ENCODE peak calls at places on chromosomes 2 and 18, in nine cellular contexts. N is T47D; I is CD8-positive, alpha-beta memory T cell; D is NCI-H2081; T is activated CD4-positive, alpha-beta memory T cell treated with anti-CD3 and anti-CD28 coated beads for 36 hours; V is ELR; P is dorsolateral prefrontal cortex; H is WTC11; M is Daoy. F is an unnamed sample.
A peak's percentile ranks its signal among the peaks of the same experiment; 100 is the strongest.

GRCh38 chr2:47499621-47500309 is 96.8 kb downstream of the MSH2 start:
- DNase-seq in N (no peak), I (no peak), D (no peak), T (no peak), V (no peak), P (no peak), H (no peak), M (no peak), F (no peak)

GRCh38 chr18:79954791-79955190 is 3.3 kb upstream of the SLC66A2 start:
- DNase-seq in N (no peak), I (no peak), D (no peak), T (no peak), V (no peak), P (peak; percentile 44), H (no peak), M (no peak), F (no peak)

GRCh38 chr2:97758131-97758705 is 44.8 kb downstream of the ZAP70 start:
- DNase-seq in N (no peak), I (no peak), D (no peak), T (no peak), V (no peak), P (no peak), H (no peak), M (no peak), F (no peak)

GRCh38 chr2:231699006-231699405 is 9.3 kb upstream of the PTMA start:
- DNase-seq in N (no peak), I (no peak), D (no peak), T (no peak), V (peak; percentile 47), P (no peak), H (no peak), M (no peak), F (no peak)

GRCh38 chr2:126657146-126657635 is 1.2 kb downstream of the GYPC start:
- DNase-seq in N (peak; percentile 5), I (peak; percentile 30), D (no peak), T (peak; percentile 64), V (peak; percentile 95), P (no peak), H (peak; percentile 27), M (peak; percentile 84), F (no peak)

GRCh38 chr2:159124931-159125467 is 156.6 kb downstream of the TANC1 start:
- DNase-seq in N (no peak), I (no peak), D (no peak), T (no peak), V (no peak), P (no peak), H (no peak), M (peak; percentile 28), F (no peak)

GRCh38 chr2:160295519-160296231 is 95.6 kb upstream of the ITGB6 start:
- DNase-seq in N (no peak), I (no peak), D (no peak), T (no peak), V (no peak), P (no peak), H (no peak), M (no peak), F (no peak)

GRCh38 chr18:62288669-62289016 is 36.5 kb upstream of the TNFRSF11A start:
- DNase-seq in N (no peak), I (no peak), D (no peak), T (no peak), V (no peak), P (no peak), H (no peak), M (no peak), F (no peak)

GRCh38 chr2:7118606-7119503 is 201.6 kb downstream of the RNF144A start:
- DNase-seq in N (peak; percentile 38), I (no peak), D (peak; percentile 52), T (peak; percentile 17), V (peak; percentile 3), P (peak; percentile 45), H (peak; percentile 45), M (no peak), F (peak; percentile 44)

GRCh38 chr2:25411281-25411680 is 69.6 kb upstream of the DNMT3A start:
- DNase-seq in N (no peak), I (no peak), D (no peak), T (no peak), V (no peak), P (no peak), H (no peak), M (no peak), F (no peak)

GRCh38 chr2:158213743-158214142 is 112.1 kb downstream of the UPP2 start:
- DNase-seq in N (no peak), I (no peak), D (no peak), T (no peak), V (no peak), P (no peak), H (no peak), M (no peak), F (no peak)

GRCh38 chr18:24204904-24205303 is 66.0 kb downstream of the CABYR start:
- DNase-seq in N (no peak), I (no peak), D (no peak), T (no peak), V (no peak), P (no peak), H (no peak), M (no peak), F (no peak)

GRCh38 chr2:98803747-98804650 is 73.1 kb upstream of the MGAT4A start:
- DNase-seq in N (no peak), I (no peak), D (no peak), T (no peak), V (no peak), P (no peak), H (no peak), M (no peak), F (peak; percentile 48)

GRCh38 chr2:44786818-44787214 is 154.7 kb upstream of the SIX3 start:
- DNase-seq in N (no peak), I (no peak), D (no peak), T (no peak), V (no peak), P (no peak), H (no peak), M (no peak), F (no peak)

GRCh38 chr2:71672011-71672639 is 218.8 kb downstream of the DYSF start:
- DNase-seq in N (no peak), I (no peak), D (no peak), T (no peak), V (no peak), P (no peak), H (peak; percentile 62), M (peak; percentile 15), F (peak; percentile 26)

GRCh38 chr2:227406177-227407031 is 18.7 kb upstream of the SCYGR1 start:
- DNase-seq in N (peak; percentile 84), I (no peak), D (peak; percentile 93), T (no peak), V (peak; percentile 99), P (peak; percentile 59), H (peak; percentile 59), M (peak; percentile 90), F (peak; percentile 38)

GRCh38 chr18:47113796-47114540 is 36.3 kb downstream of the HDHD2 start:
- DNase-seq in N (no peak), I (no peak), D (no peak), T (no peak), V (peak; percentile 2), P (no peak), H (no peak), M (peak; percentile 6), F (no peak)

GRCh38 chr2:719191-719590 is 42.0 kb upstream of the TMEM18 start:
- DNase-seq in N (no peak), I (no peak), D (no peak), T (no peak), V (no peak), P (no peak), H (no peak), M (no peak), F (no peak)

GRCh38 chr2:69196327-69197117 is 183.5 kb downstream of the ANTXR1 start:
- DNase-seq in N (peak; percentile 3), I (no peak), D (no peak), T (no peak), V (peak; percentile 92), P (no peak), H (no peak), M (peak; percentile 12), F (no peak)

GRCh38 chr18:34322365-34323289 is 97.9 kb upstream of the NOL4 start:
- DNase-seq in N (peak; percentile 74), I (no peak), D (peak; percentile 80), T (peak; percentile 15), V (peak; percentile 8), P (peak; percentile 72), H (peak; percentile 66), M (peak; percentile 65), F (peak; percentile 78)

GRCh38 chr2:85783796-85784195 is 30.0 kb downstream of the ATOH8 start:
- DNase-seq in N (peak; percentile 6), I (no peak), D (no peak), T (no peak), V (no peak), P (no peak), H (no peak), M (no peak), F (no peak)

GRCh38 chr2:195898505-195898904 is 170.1 kb downstream of the DNAH7 start:
- DNase-seq in N (peak; percentile 4), I (no peak), D (peak; percentile 20), T (no peak), V (peak; percentile 94), P (peak; percentile 77), H (no peak), M (peak; percentile 73), F (no peak)

GRCh38 chr2:181615086-181615635 is 41.7 kb downstream of the CERKL start:
- DNase-seq in N (no peak), I (no peak), D (peak; percentile 9), T (no peak), V (no peak), P (no peak), H (no peak), M (no peak), F (no peak)

GRCh38 chr2:188196343-188197008 is 95.2 kb upstream of the GULP1 start:
- DNase-seq in N (no peak), I (no peak), D (no peak), T (no peak), V (no peak), P (no peak), H (no peak), M (no peak), F (no peak)

F was measured in glutamatergic neuron.